ENCODE peak calls at places on chromosomes 1 and 21, in ten cellular contexts. R is neural crest cell; F is stimulated activated CD4-positive, alpha-beta T cell treated with anti-CD3 and anti-CD28 coated beads, Interleukin-4, amount 100 ng/mL, for 48 hours; T is stimulated activated effector memory CD8-positive, alpha-beta T cell treated with anti-CD3 and anti-CD28 coated beads, Interleukin-12 subunit alpha, Interleukin-12 subunit beta, amount 100 ng/mL, for 72 hours; N is lung; A is NCI-H524; C is effector memory CD8-positive, alpha-beta T cell; I is ecto neural progenitor cell; P is HEK293T; E is Karpas-422. S is an unnamed sample.

GRCh38 chr21:44531606-44532128 is 8.3 kb downstream of the KRTAP10-1 start:
- DNase-seq in I (no peak), T (no peak), R (no peak), N (no peak), C (no peak), E (no peak), P (no peak), A (peak), F (no peak), S (no peak)

GRCh38 chr1:27856561-27857343 is 15.6 kb upstream of the THEMIS2 start:
- DNase-seq in R (no peak), T (no peak), N (no peak), A (no peak), F (no peak), P (no peak), C (no peak), E (no peak), I (no peak), S (no peak)

GRCh38 chr1:56424744-56425493 is 154.4 kb downstream of the PLPP3 start:
- DNase-seq in I (peak), N (peak), A (peak), F (no peak), T (no peak), P (no peak), R (no peak), C (no peak), E (peak), S (peak)

GRCh38 chr1:160244209-160244608 is 18.1 kb downstream of the DCAF8 start:
- DNase-seq in R (no peak), C (no peak), P (no peak), T (no peak), I (no peak), N (no peak), E (no peak), A (no peak), F (no peak), S (no peak)

GRCh38 chr1:5765465-5765864 is 226.8 kb downstream of the NPHP4 start:
- DNase-seq in F (no peak), C (no peak), E (no peak), A (no peak), P (no peak), R (no peak), I (no peak), T (no peak), N (no peak), S (no peak)

GRCh38 chr1:107404756-107405155 is 263.9 kb downstream of the NTNG1 start:
- DNase-seq in I (no peak), C (no peak), N (no peak), T (no peak), R (no peak), F (no peak), E (no peak), P (no peak), A (no peak), S (no peak)

GRCh38 chr1:223742861-223743517 is 30.6 kb downstream of the CAPN2 start:
- DNase-seq in T (no peak), R (no peak), A (no peak), I (no peak), P (no peak), E (no peak), F (no peak), C (no peak), N (no peak), S (no peak)

GRCh38 chr1:111789077-111789476 is 33.4 kb downstream of the DDX20 start:
- DNase-seq in C (no peak), T (no peak), E (no peak), F (no peak), P (no peak), N (no peak), A (peak), R (no peak), I (no peak), S (no peak)

GRCh38 chr1:113291777-113292659 is 98.3 kb upstream of the MAGI3 start:
- DNase-seq in C (no peak), A (no peak), I (no peak), P (no peak), F (no peak), E (no peak), T (no peak), N (no peak), R (no peak), S (no peak)

GRCh38 chr1:145916745-145917144 is 1.8 kb downstream of the PEX11B start:
- DNase-seq in P (no peak), F (no peak), N (no peak), I (no peak), C (no peak), A (no peak), E (no peak), T (no peak), R (no peak), S (no peak)

GRCh38 chr1:37477198-37477931 is 3.0 kb downstream of the ZC3H12A start:
- DNase-seq in A (no peak), T (peak), I (no peak), E (no peak), P (no peak), N (peak), R (no peak), C (peak), F (peak), S (peak)

GRCh38 chr1:184118051-184118450 is 66.5 kb downstream of the TSEN15 start:
- DNase-seq in A (no peak), P (no peak), F (no peak), N (no peak), C (no peak), R (no peak), E (no peak), T (no peak), I (no peak), S (no peak)

GRCh38 chr21:42051788-42052187 is 19.3 kb upstream of the UMODL1 start:
- DNase-seq in P (no peak), F (no peak), R (no peak), T (no peak), C (no peak), E (no peak), N (no peak), A (no peak), I (no peak), S (no peak)

S was measured in naive B cell.